ENCODE peak calls at places on chromosomes 6 and 20, in five cellular contexts. V is caudate nucleus, S is HT1080, R is HS-5, G is AML-193. Z is an unnamed sample.
A peak's percentile ranks its signal among the peaks of the same experiment; 100 is the strongest.

GRCh38 chr6:143060806-143061596 is at the start of gene AIG1:
- DNase-seq in S (peak; percentile 5), V (peak; percentile 80), G (no peak), R (peak; percentile 14), Z (peak; percentile 33)

GRCh38 chr6:4167833-4168232 is 32.5 kb upstream of the ECI2 start:
- DNase-seq in V (no peak), S (no peak), G (no peak), R (no peak), Z (no peak)

GRCh38 chr6:134642217-134642616 is 307.7 kb downstream of the ALDH8A1 start:
- DNase-seq in G (no peak), V (no peak), S (no peak), R (no peak), Z (no peak)

GRCh38 chr6:155026366-155027045 is 31.4 kb downstream of the TIAM2 start:
- DNase-seq in G (no peak), S (peak; percentile 95), R (peak; percentile 84), V (no peak), Z (peak; percentile 80)

GRCh38 chr20:39630215-39630614 is 668.1 kb downstream of the DHX35 start:
- DNase-seq in V (no peak), G (no peak), S (no peak), R (no peak), Z (no peak)

GRCh38 chr20:37775200-37775599 is 81.4 kb downstream of the CTNNBL1 start:
- DNase-seq in R (no peak), V (no peak), S (no peak), G (no peak), Z (no peak)

GRCh38 chr6:326896-327537 is 34.7 kb downstream of the DUSP22 start:
- DNase-seq in S (no peak), G (no peak), V (no peak), R (no peak), Z (no peak)

GRCh38 chr6:118799826-118800225 is 94.1 kb upstream of the ASF1A start:
- DNase-seq in V (no peak), R (no peak), S (no peak), G (no peak), Z (no peak)

Z was measured in brain microvascular endothelial cell.